ENCODE peak calls at places on chromosomes 11 and 22, in six cellular contexts. U is body of pancreas, Z is Peyer's patch, S is H1, D is stomach, V is ovary. E is an unnamed sample.
A peak's percentile ranks its signal among the peaks of the same experiment; 100 is the strongest.

GRCh38 chr11:124928942-124929663 is 6.7 kb downstream of the HEPACAM start:
- DNase-seq in S (no peak), D (no peak), Z (no peak), U (no peak), V (no peak), E (no peak)

GRCh38 chr22:36386351-36386899 is 1.3 kb downstream of the MYH9 start:
- DNase-seq in D (no peak), S (no peak), Z (peak; percentile 73), U (no peak), V (no peak), E (no peak)

GRCh38 chr11:26331911-26332571 is at the start of gene ANO3:
- DNase-seq in V (peak; percentile 46), Z (peak; percentile 51), D (peak; percentile 57), U (peak; percentile 89), S (peak; percentile 88), E (no peak)

GRCh38 chr11:76282786-76283185 is 76.5 kb upstream of the WNT11 start:
- DNase-seq in U (no peak), S (no peak), Z (no peak), V (no peak), D (no peak), E (no peak)

GRCh38 chr11:32939866-32940265 is 47.3 kb downstream of the QSER1 start:
- DNase-seq in U (no peak), Z (no peak), S (no peak), V (no peak), D (no peak), E (no peak)

GRCh38 chr11:45805305-45806071 is 539 bp downstream of the SLC35C1 start:
- DNase-seq in D (peak; percentile 34), Z (no peak), V (peak; percentile 59), U (peak; percentile 57), S (no peak), E (peak; percentile 60)

GRCh38 chr11:122248939-122249338 is 132.9 kb upstream of the BLID start:
- DNase-seq in U (no peak), D (no peak), Z (no peak), V (no peak), S (no peak), E (no peak)

GRCh38 chr11:109338131-109338530 is 83.9 kb upstream of the C11orf87 start:
- DNase-seq in Z (no peak), S (no peak), V (no peak), D (no peak), U (no peak), E (no peak)

GRCh38 chr11:18769802-18770456 is 21.7 kb downstream of the PTPN5 start:
- DNase-seq in V (no peak), Z (no peak), S (no peak), D (no peak), U (no peak), E (no peak)

GRCh38 chr11:70872950-70873735 is 379.2 kb downstream of the SHANK2 start:
- DNase-seq in S (peak; percentile 10), V (no peak), Z (no peak), D (no peak), U (no peak), E (no peak)

GRCh38 chr22:38016182-38017078 is 32.1 kb upstream of the SOX10 start:
- DNase-seq in Z (no peak), V (peak; percentile 85), S (no peak), U (peak; percentile 82), D (peak; percentile 70), E (no peak)

GRCh38 chr11:131592734-131593133 is 222.3 kb downstream of the NTM start:
- DNase-seq in Z (no peak), D (no peak), S (no peak), U (no peak), V (no peak), E (no peak)

GRCh38 chr11:116993599-116993998 is 104.6 kb downstream of the SIK3 start:
- DNase-seq in U (no peak), V (no peak), Z (no peak), S (no peak), D (no peak), E (no peak)

GRCh38 chr11:13210424-13210823 is 67.2 kb upstream of the BMAL1 start:
- DNase-seq in Z (peak; percentile 66), V (peak; percentile 70), S (peak; percentile 53), U (peak; percentile 78), D (peak; percentile 73), E (no peak)

GRCh38 chr22:50218996-50219727 is 18.4 kb downstream of the SELENOO start:
- DNase-seq in D (peak; percentile 98), S (peak; percentile 25), U (peak; percentile 97), Z (peak; percentile 91), V (peak; percentile 98), E (peak; percentile 48)

GRCh38 chr22:24583221-24583971 is 9.5 kb downstream of the LRRC75B start:
- DNase-seq in D (no peak), V (peak; percentile 56), U (peak; percentile 48), Z (no peak), S (no peak), E (no peak)

GRCh38 chr11:47414685-47415070 is 6.3 kb downstream of the SLC39A13 start:
- DNase-seq in S (no peak), V (no peak), U (no peak), D (no peak), Z (no peak), E (no peak)

GRCh38 chr11:47415091-47415854 is 6.9 kb downstream of the SLC39A13 start:
- DNase-seq in V (no peak), U (no peak), S (no peak), Z (no peak), D (no peak), E (no peak)

GRCh38 chr11:47417712-47418111 is 8.5 kb downstream of the PSMC3 start:
- DNase-seq in Z (no peak), D (no peak), V (no peak), S (no peak), U (no peak), E (no peak)

GRCh38 chr11:47413908-47414684 is 5.7 kb downstream of the SLC39A13 start:
- DNase-seq in Z (no peak), D (no peak), U (no peak), V (peak; percentile 70), S (no peak), E (no peak)

DNA sequence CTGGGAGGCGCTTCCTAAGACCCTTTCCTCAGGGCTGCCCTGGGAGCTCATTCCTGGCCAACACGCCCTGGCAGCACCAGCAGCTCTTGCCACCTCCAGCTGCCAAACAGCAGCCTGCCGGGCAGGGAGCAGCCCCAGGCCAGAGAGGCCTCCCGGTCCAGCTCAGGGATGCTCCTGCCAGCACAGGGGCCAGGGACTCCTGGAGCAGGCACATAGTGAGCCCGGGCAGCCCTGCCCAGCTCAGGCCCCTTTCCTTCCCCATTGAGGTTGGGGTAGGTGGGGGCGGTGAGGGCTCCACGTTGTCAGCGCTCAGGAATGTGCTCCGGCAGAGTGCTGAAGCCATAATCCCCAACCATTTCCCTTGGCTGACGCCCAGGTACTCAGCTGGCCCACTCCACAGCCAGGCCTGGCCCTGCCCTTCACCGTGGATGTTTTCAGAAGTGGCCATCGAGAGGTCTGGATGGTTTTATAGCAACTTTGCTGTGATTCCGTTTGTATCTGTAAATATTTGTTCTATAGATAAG is 7.6 kb downstream of the SLC39A13 start:
- DNase-seq in V (peak; percentile 91), Z (no peak), D (peak; percentile 78), U (peak; percentile 79), S (no peak), E (peak; percentile 96)
- TF ChIP-seq POLR2A in V (no peak), Z (no peak), D (no peak), U (no peak), S (no peak), E (no peak)

DNA sequence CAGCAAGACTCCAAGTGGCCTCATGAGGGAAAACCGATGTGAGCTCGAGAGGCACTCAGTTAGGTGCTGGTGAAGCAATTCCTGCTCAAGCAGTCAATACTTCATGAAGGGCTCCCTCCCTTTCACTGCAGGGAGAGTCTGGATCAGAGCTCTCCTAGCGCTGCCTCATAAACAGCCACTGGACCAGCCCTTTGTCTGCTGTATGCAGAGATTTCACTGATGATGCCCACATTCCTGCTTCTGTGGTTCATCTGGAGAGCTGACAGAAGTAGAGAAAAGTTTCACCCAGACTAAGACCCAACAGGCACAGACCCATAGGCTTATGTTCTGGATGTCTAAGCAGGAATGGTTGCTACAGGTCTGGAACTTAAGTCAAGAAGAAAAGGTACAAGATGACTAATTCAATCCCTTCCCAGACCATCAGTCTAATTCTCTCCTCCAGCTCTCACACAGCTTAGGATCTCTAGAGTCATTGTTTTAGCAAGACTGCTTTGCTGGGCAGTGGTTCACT is 4.0 kb downstream of the UCP2 start:
- DNase-seq in S (no peak), V (peak; percentile 3), Z (no peak), U (no peak), D (no peak), E (no peak)
- TF ChIP-seq POLR2A in S (no peak), V (no peak), Z (no peak), U (no peak), D (no peak), E (no peak)

GRCh38 chr22:29600846-29601245 is 2.6 kb upstream of the NF2 start:
- DNase-seq in S (no peak), U (no peak), Z (no peak), D (no peak), V (no peak), E (no peak)

GRCh38 chr22:29607426-29607825 is 4.0 kb downstream of the NF2 start:
- DNase-seq in S (no peak), U (no peak), Z (no peak), V (no peak), D (no peak), E (no peak)

GRCh38 chr22:29606320-29606719 is 2.9 kb downstream of the NF2 start:
- DNase-seq in V (no peak), D (no peak), Z (no peak), U (no peak), S (no peak), E (no peak)

GRCh38 chr22:29605236-29605850 is 1.9 kb downstream of the NF2 start:
- DNase-seq in D (no peak), V (no peak), U (no peak), Z (no peak), S (no peak), E (no peak)

DNA sequence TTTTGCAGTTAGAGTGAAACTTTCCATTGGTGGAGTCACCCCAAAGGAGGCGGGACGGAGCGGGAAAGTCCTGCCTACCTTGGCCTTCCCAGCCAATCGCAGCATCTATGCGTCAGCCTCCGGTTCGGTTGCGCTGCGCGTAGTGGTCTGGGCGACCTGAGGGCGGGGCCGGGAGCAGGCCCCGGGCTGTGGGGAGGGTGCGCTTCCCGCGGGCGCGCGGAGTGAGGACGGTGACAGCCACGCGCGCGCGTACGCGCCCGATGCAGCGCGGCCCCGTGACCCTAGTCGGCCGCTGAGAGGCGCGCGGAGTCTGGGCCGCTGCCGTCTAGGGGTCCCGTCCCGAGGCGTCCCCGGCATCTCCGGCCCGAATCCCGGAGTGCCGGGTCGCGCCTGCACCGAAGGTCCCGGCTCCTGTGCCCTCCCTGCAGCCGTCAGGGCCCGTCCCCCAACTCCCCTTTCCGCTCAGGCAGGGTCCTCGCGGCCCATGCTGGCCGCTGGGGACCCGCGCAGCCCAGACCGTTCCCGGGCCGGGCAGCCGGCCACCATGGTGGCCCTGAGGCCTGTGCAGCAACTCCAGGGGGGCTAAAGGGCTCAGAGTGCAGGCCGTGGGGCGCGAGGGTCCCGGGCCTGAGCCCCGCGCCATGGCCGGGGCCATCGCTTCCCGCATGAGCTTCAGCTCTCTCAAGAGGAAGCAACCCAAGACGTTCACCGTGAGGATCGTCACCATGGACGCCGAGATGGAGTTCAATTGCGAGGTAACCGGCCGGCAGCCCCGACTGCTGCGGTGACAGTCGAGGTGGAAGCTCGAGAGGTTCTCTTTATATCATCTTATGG is at the start of gene NF2:
- DNase-seq in Z (peak; percentile 99), U (peak; percentile 99), V (peak; percentile 98), S (peak; percentile 99), D (peak; percentile 99), E (peak; percentile 75)
- TF ChIP-seq POLR2A in Z (peak; percentile 71), U (peak; percentile 83), V (peak; percentile 42), S (peak; percentile 65), D (no peak), E (peak; percentile 70)

GRCh38 chr11:10307411-10308207 is 2.7 kb downstream of the ADM start:
- DNase-seq in D (peak; percentile 86), U (peak; percentile 83), S (no peak), Z (peak; percentile 89), V (peak; percentile 92), E (peak; percentile 76)
- TF ChIP-seq POLR2A in D (no peak), U (no peak), S (peak; percentile 89), Z (no peak), V (no peak), E (peak; percentile 2)

E was measured in H54.